ENCODE peak calls at places on chromosome 20, in five cellular contexts. One of them, this sample, is unnamed.

GRCh38 chr20:49982346-49983122 is at the start of gene SNAI1:
- DNase-seq in T-cell: peak
- DNase-seq in MCF 10A: peak
- DNase-seq in NCI-H2171: peak
- DNase-seq in AG09319: peak
- DNase-seq in this sample: peak

GRCh38 chr20:8424010-8424409 is 291.9 kb downstream of the PLCB1 start:
- DNase-seq in T-cell: no peak
- DNase-seq in MCF 10A: no peak
- DNase-seq in NCI-H2171: no peak
- DNase-seq in AG09319: peak
- DNase-seq in this sample: no peak

GRCh38 chr20:62596486-62596885 is 45.8 kb upstream of the SLCO4A1 start:
- DNase-seq in T-cell: no peak
- DNase-seq in MCF 10A: no peak
- DNase-seq in NCI-H2171: peak
- DNase-seq in AG09319: no peak
- DNase-seq in this sample: peak

GRCh38 chr20:21289651-21290050 is 13.5 kb upstream of the XRN2 start:
- DNase-seq in T-cell: no peak
- DNase-seq in MCF 10A: no peak
- DNase-seq in NCI-H2171: no peak
- DNase-seq in AG09319: no peak
- DNase-seq in this sample: no peak

GRCh38 chr20:45592574-45593189 is 13.6 kb upstream of the WFDC8 start:
- DNase-seq in T-cell: no peak
- DNase-seq in MCF 10A: peak
- DNase-seq in NCI-H2171: peak
- DNase-seq in AG09319: no peak
- DNase-seq in this sample: no peak

GRCh38 chr20:41738584-41739193 is 120.5 kb upstream of the CHD6 start:
- DNase-seq in T-cell: no peak
- DNase-seq in MCF 10A: peak
- DNase-seq in NCI-H2171: peak
- DNase-seq in AG09319: no peak
- DNase-seq in this sample: no peak

GRCh38 chr20:50240092-50240491 is 49.5 kb downstream of the CEBPB start:
- DNase-seq in T-cell: no peak
- DNase-seq in MCF 10A: no peak
- DNase-seq in NCI-H2171: no peak
- DNase-seq in AG09319: no peak
- DNase-seq in this sample: peak

GRCh38 chr20:63119451-63120285 is 96.3 kb downstream of the YTHDF1 start:
- DNase-seq in T-cell: no peak
- DNase-seq in MCF 10A: no peak
- DNase-seq in NCI-H2171: no peak
- DNase-seq in AG09319: no peak
- DNase-seq in this sample: peak

GRCh38 chr20:21053002-21053762 is 53.0 kb downstream of the LINC00237 start:
- DNase-seq in T-cell: no peak
- DNase-seq in MCF 10A: no peak
- DNase-seq in NCI-H2171: peak
- DNase-seq in AG09319: no peak
- DNase-seq in this sample: no peak

GRCh38 chr20:58703765-58704331 is 11.2 kb downstream of the NPEPL1 start:
- DNase-seq in T-cell: no peak
- DNase-seq in MCF 10A: no peak
- DNase-seq in NCI-H2171: no peak
- DNase-seq in AG09319: no peak
- DNase-seq in this sample: peak

GRCh38 chr20:1184638-1185315 is at the start of gene TMEM74B:
- DNase-seq in T-cell: no peak
- DNase-seq in MCF 10A: no peak
- DNase-seq in NCI-H2171: no peak
- DNase-seq in AG09319: no peak
- DNase-seq in this sample: no peak

GRCh38 chr20:21515300-21516179 is 1.7 kb upstream of the NKX2-2 start:
- DNase-seq in T-cell: no peak
- DNase-seq in MCF 10A: no peak
- DNase-seq in NCI-H2171: no peak
- DNase-seq in AG09319: no peak
- DNase-seq in this sample: no peak

GRCh38 chr20:43539975-43540672 is 18.7 kb upstream of the SGK2 start:
- DNase-seq in T-cell: no peak
- DNase-seq in MCF 10A: no peak
- DNase-seq in NCI-H2171: no peak
- DNase-seq in AG09319: no peak
- DNase-seq in this sample: no peak

GRCh38 chr20:4195499-4195898 is 180.1 kb upstream of the RNF24 start:
- DNase-seq in T-cell: no peak
- DNase-seq in MCF 10A: peak
- DNase-seq in NCI-H2171: peak
- DNase-seq in AG09319: no peak
- DNase-seq in this sample: no peak

GRCh38 chr20:4613718-4614620 is 107.7 kb upstream of the PRND start:
- DNase-seq in T-cell: peak
- DNase-seq in MCF 10A: peak
- DNase-seq in NCI-H2171: peak
- DNase-seq in AG09319: no peak
- DNase-seq in this sample: peak

GRCh38 chr20:460707-461106 is 1.6 kb downstream of the TBC1D20 start:
- DNase-seq in T-cell: no peak
- DNase-seq in MCF 10A: peak
- DNase-seq in NCI-H2171: no peak
- DNase-seq in AG09319: no peak
- DNase-seq in this sample: no peak

GRCh38 chr20:1567392-1568165 is 10.1 kb upstream of the SIRPD start:
- DNase-seq in T-cell: no peak
- DNase-seq in MCF 10A: peak
- DNase-seq in NCI-H2171: no peak
- DNase-seq in AG09319: peak
- DNase-seq in this sample: no peak

GRCh38 chr20:50029697-50030428 is 47.1 kb downstream of the SNAI1 start:
- DNase-seq in T-cell: no peak
- DNase-seq in MCF 10A: peak
- DNase-seq in NCI-H2171: no peak
- DNase-seq in AG09319: peak
- DNase-seq in this sample: peak

GRCh38 chr20:49969946-49970345 is 12.8 kb upstream of the SNAI1 start:
- DNase-seq in T-cell: no peak
- DNase-seq in MCF 10A: no peak
- DNase-seq in NCI-H2171: peak
- DNase-seq in AG09319: no peak
- DNase-seq in this sample: no peak

GRCh38 chr20:50762435-50763201 is 31.2 kb downstream of the PARD6B start:
- DNase-seq in T-cell: no peak
- DNase-seq in MCF 10A: peak
- DNase-seq in NCI-H2171: no peak
- DNase-seq in AG09319: no peak
- DNase-seq in this sample: peak

GRCh38 chr20:62366370-62367135 is 559 bp downstream of the LAMA5 start:
- DNase-seq in T-cell: no peak
- DNase-seq in MCF 10A: peak
- DNase-seq in NCI-H2171: peak
- DNase-seq in AG09319: no peak
- DNase-seq in this sample: peak

GRCh38 chr20:36408219-36408618 is 102.1 kb downstream of the DLGAP4 start:
- DNase-seq in T-cell: no peak
- DNase-seq in MCF 10A: peak
- DNase-seq in NCI-H2171: peak
- DNase-seq in AG09319: no peak
- DNase-seq in this sample: no peak

GRCh38 chr20:62587757-62588402 is 54.4 kb upstream of the SLCO4A1 start:
- DNase-seq in T-cell: no peak
- DNase-seq in MCF 10A: peak
- DNase-seq in NCI-H2171: no peak
- DNase-seq in AG09319: no peak
- DNase-seq in this sample: peak

GRCh38 chr20:62120990-62121775 is 1.1 kb upstream of the LSM14B start:
- DNase-seq in T-cell: no peak
- DNase-seq in MCF 10A: no peak
- DNase-seq in NCI-H2171: no peak
- DNase-seq in AG09319: no peak
- DNase-seq in this sample: peak

GRCh38 chr20:32447136-32448027 is 89.3 kb downstream of the ASXL1 start:
- DNase-seq in T-cell: no peak
- DNase-seq in MCF 10A: no peak
- DNase-seq in NCI-H2171: no peak
- DNase-seq in AG09319: no peak
- DNase-seq in this sample: no peak

GRCh38 chr20:37209193-37209592 is 29.8 kb upstream of the MROH8 start:
- DNase-seq in T-cell: no peak
- DNase-seq in MCF 10A: no peak
- DNase-seq in NCI-H2171: no peak
- DNase-seq in AG09319: no peak
- DNase-seq in this sample: no peak

GRCh38 chr20:17316316-17317038 is 89.6 kb downstream of the PCSK2 start:
- DNase-seq in T-cell: no peak
- DNase-seq in MCF 10A: no peak
- DNase-seq in NCI-H2171: no peak
- DNase-seq in AG09319: no peak
- DNase-seq in this sample: no peak

GRCh38 chr20:49385471-49385870 is 97.0 kb downstream of the KCNB1 start:
- DNase-seq in T-cell: no peak
- DNase-seq in MCF 10A: peak
- DNase-seq in NCI-H2171: peak
- DNase-seq in AG09319: no peak
- DNase-seq in this sample: no peak

This sample was measured in Right ventricle myocardium inferior.